ENCODE peak calls at places on chromosomes 7 and 10, in four cellular contexts. One of them, this sample, is unnamed.

GRCh38 chr7:101941481-101942383 is 124.3 kb downstream of the CUX1 start:
- DNase-seq in K562: no peak
- DNase-seq in GM12878: no peak
- DNase-seq in HepG2: no peak
- DNase-seq in this sample: no peak

GRCh38 chr10:59675812-59676211 is 33.8 kb downstream of the SLC16A9 start:
- DNase-seq in HepG2: peak; percentile 28
- DNase-seq in K562: no peak
- DNase-seq in GM12878: no peak
- DNase-seq in this sample: peak; percentile 77

GRCh38 chr7:106166651-106167342 is 54.7 kb upstream of the SYPL1 start:
- DNase-seq in GM12878: no peak
- DNase-seq in K562: peak; percentile 85
- DNase-seq in HepG2: peak; percentile 62
- DNase-seq in this sample: peak; percentile 40

GRCh38 chr7:144656960-144657359 is 178.9 kb downstream of the TPK1 start:
- DNase-seq in GM12878: no peak
- DNase-seq in HepG2: no peak
- DNase-seq in K562: no peak
- DNase-seq in this sample: no peak

GRCh38 chr10:103890194-103890658 is 27.8 kb downstream of the STN1 start:
- DNase-seq in HepG2: peak; percentile 39
- DNase-seq in K562: no peak
- DNase-seq in GM12878: no peak
- DNase-seq in this sample: no peak

GRCh38 chr10:62058476-62058875 is 157.0 kb downstream of the ARID5B start:
- DNase-seq in HepG2: no peak
- DNase-seq in K562: no peak
- DNase-seq in GM12878: no peak
- DNase-seq in this sample: no peak

GRCh38 chr10:29603516-29603915 is 31.3 kb downstream of the SVIL start:
- DNase-seq in GM12878: no peak
- DNase-seq in K562: no peak
- DNase-seq in HepG2: no peak
- DNase-seq in this sample: no peak

GRCh38 chr10:108203905-108204527 is 1039.5 kb upstream of the SORCS1 start:
- DNase-seq in K562: no peak
- DNase-seq in HepG2: no peak
- DNase-seq in GM12878: no peak
- DNase-seq in this sample: no peak

GRCh38 chr7:133047321-133047720 is 34.6 kb downstream of the CHCHD3 start:
- DNase-seq in HepG2: no peak
- DNase-seq in GM12878: no peak
- DNase-seq in K562: no peak
- DNase-seq in this sample: no peak

GRCh38 chr7:110119883-110120581 is 970.9 kb upstream of the LRRN3 start:
- DNase-seq in GM12878: no peak
- DNase-seq in K562: no peak
- DNase-seq in HepG2: no peak
- DNase-seq in this sample: no peak

GRCh38 chr10:588246-589165 is 101.0 kb downstream of the DIP2C start:
- DNase-seq in HepG2: no peak
- DNase-seq in K562: no peak
- DNase-seq in GM12878: no peak
- DNase-seq in this sample: no peak

GRCh38 chr7:2829040-2829439 is 15.1 kb downstream of the GNA12 start:
- DNase-seq in GM12878: no peak
- DNase-seq in HepG2: no peak
- DNase-seq in K562: no peak
- DNase-seq in this sample: no peak

GRCh38 chr7:29386196-29386765 is 177.4 kb upstream of the PRR15 start:
- DNase-seq in HepG2: no peak
- DNase-seq in K562: no peak
- DNase-seq in GM12878: no peak
- DNase-seq in this sample: no peak

GRCh38 chr7:137885623-137886022 is 38.8 kb upstream of the DGKI start:
- DNase-seq in HepG2: no peak
- DNase-seq in K562: no peak
- DNase-seq in GM12878: no peak
- DNase-seq in this sample: no peak

GRCh38 chr10:93465806-93466675 is 16.1 kb downstream of the MYOF start:
- DNase-seq in GM12878: no peak
- DNase-seq in HepG2: peak; percentile 18
- DNase-seq in K562: no peak
- DNase-seq in this sample: no peak

GRCh38 chr7:100570954-100571828 is 2.5 kb downstream of the SAP25 start:
- DNase-seq in HepG2: peak; percentile 80
- DNase-seq in GM12878: no peak
- DNase-seq in K562: no peak
- DNase-seq in this sample: no peak

GRCh38 chr7:5634107-5634950 is 147.1 kb downstream of the RNF216 start:
- DNase-seq in GM12878: no peak
- DNase-seq in HepG2: no peak
- DNase-seq in K562: no peak
- DNase-seq in this sample: peak; percentile 67

GRCh38 chr7:5631185-5631584 is 150.3 kb downstream of the RNF216 start:
- DNase-seq in GM12878: no peak
- DNase-seq in HepG2: no peak
- DNase-seq in K562: no peak
- DNase-seq in this sample: no peak

GRCh38 chr7:5631752-5632151 is 149.7 kb downstream of the RNF216 start:
- DNase-seq in GM12878: no peak
- DNase-seq in K562: no peak
- DNase-seq in HepG2: no peak
- DNase-seq in this sample: no peak

GRCh38 chr7:5635461-5636445 is 145.7 kb downstream of the RNF216 start:
- DNase-seq in HepG2: peak; percentile 57
- DNase-seq in K562: no peak
- DNase-seq in GM12878: no peak
- DNase-seq in this sample: no peak

GRCh38 chr7:5633161-5634106 is 148.0 kb downstream of the RNF216 start:
- DNase-seq in HepG2: no peak
- DNase-seq in K562: no peak
- DNase-seq in GM12878: no peak
- DNase-seq in this sample: no peak
- TF ChIP-seq CBFB in HepG2: no peak
- TF ChIP-seq CBFB in K562: no peak
- TF ChIP-seq CBFB in GM12878: no peak
- TF ChIP-seq CBFB in this sample: no peak

GRCh38 chr7:26619348-26619747 is 245.0 kb downstream of the SKAP2 start:
- DNase-seq in HepG2: no peak
- DNase-seq in K562: no peak
- DNase-seq in GM12878: no peak
- DNase-seq in this sample: no peak

GRCh38 chr7:26618458-26618857 is 245.9 kb downstream of the SKAP2 start:
- DNase-seq in GM12878: no peak
- DNase-seq in K562: no peak
- DNase-seq in HepG2: peak; percentile 5
- DNase-seq in this sample: no peak

GRCh38 chr7:26617066-26617465 is 247.3 kb downstream of the SKAP2 start:
- DNase-seq in GM12878: no peak
- DNase-seq in K562: no peak
- DNase-seq in HepG2: no peak
- DNase-seq in this sample: no peak

GRCh38 chr7:26620352-26620751 is 244.0 kb downstream of the SKAP2 start:
- DNase-seq in HepG2: peak; percentile 46
- DNase-seq in GM12878: no peak
- DNase-seq in K562: peak; percentile 77
- DNase-seq in this sample: peak; percentile 70

GRCh38 chr7:26618898-26619297 is 245.5 kb downstream of the SKAP2 start:
- DNase-seq in GM12878: no peak
- DNase-seq in HepG2: no peak
- DNase-seq in K562: no peak
- DNase-seq in this sample: no peak
- TF ChIP-seq CBFB in GM12878: no peak
- TF ChIP-seq CBFB in HepG2: no peak
- TF ChIP-seq CBFB in K562: no peak
- TF ChIP-seq CBFB in this sample: no peak

GRCh38 chr7:121334875-121335648 is 6.3 kb downstream of the WNT16 start:
- DNase-seq in GM12878: no peak
- DNase-seq in K562: no peak
- DNase-seq in HepG2: no peak
- DNase-seq in this sample: no peak

GRCh38 chr7:121334376-121334775 is 5.6 kb downstream of the WNT16 start:
- DNase-seq in GM12878: no peak
- DNase-seq in HepG2: no peak
- DNase-seq in K562: no peak
- DNase-seq in this sample: no peak

GRCh38 chr7:121336579-121336978 is 7.8 kb downstream of the WNT16 start:
- DNase-seq in GM12878: no peak
- DNase-seq in HepG2: no peak
- DNase-seq in K562: no peak
- DNase-seq in this sample: no peak

GRCh38 chr7:121339082-121339481 is 10.3 kb downstream of the WNT16 start:
- DNase-seq in K562: no peak
- DNase-seq in GM12878: no peak
- DNase-seq in HepG2: no peak
- DNase-seq in this sample: no peak

GRCh38 chr7:121337398-121337797 is 8.6 kb downstream of the WNT16 start:
- DNase-seq in HepG2: no peak
- DNase-seq in K562: no peak
- DNase-seq in GM12878: no peak
- DNase-seq in this sample: no peak
- TF ChIP-seq CBFB in HepG2: no peak
- TF ChIP-seq CBFB in K562: no peak
- TF ChIP-seq CBFB in GM12878: no peak
- TF ChIP-seq CBFB in this sample: no peak

GRCh38 chr7:146129997-146130396 is 13.4 kb downstream of the CNTNAP2 start:
- DNase-seq in GM12878: no peak
- DNase-seq in HepG2: no peak
- DNase-seq in K562: no peak
- DNase-seq in this sample: no peak
- TF ChIP-seq CBFB in GM12878: no peak
- TF ChIP-seq CBFB in HepG2: no peak
- TF ChIP-seq CBFB in K562: no peak
- TF ChIP-seq CBFB in this sample: no peak

GRCh38 chr7:34061175-34061574 is 155.8 kb downstream of the BMPER start:
- DNase-seq in HepG2: no peak
- DNase-seq in GM12878: no peak
- DNase-seq in K562: no peak
- DNase-seq in this sample: no peak

GRCh38 chr7:34064511-34065158 is 159.3 kb downstream of the BMPER start:
- DNase-seq in GM12878: no peak
- DNase-seq in K562: no peak
- DNase-seq in HepG2: no peak
- DNase-seq in this sample: no peak

GRCh38 chr7:34060548-34060947 is 155.2 kb downstream of the BMPER start:
- DNase-seq in GM12878: no peak
- DNase-seq in K562: no peak
- DNase-seq in HepG2: no peak
- DNase-seq in this sample: no peak

GRCh38 chr7:34062341-34062740 is 157.0 kb downstream of the BMPER start:
- DNase-seq in K562: no peak
- DNase-seq in HepG2: no peak
- DNase-seq in GM12878: no peak
- DNase-seq in this sample: no peak

DNA sequence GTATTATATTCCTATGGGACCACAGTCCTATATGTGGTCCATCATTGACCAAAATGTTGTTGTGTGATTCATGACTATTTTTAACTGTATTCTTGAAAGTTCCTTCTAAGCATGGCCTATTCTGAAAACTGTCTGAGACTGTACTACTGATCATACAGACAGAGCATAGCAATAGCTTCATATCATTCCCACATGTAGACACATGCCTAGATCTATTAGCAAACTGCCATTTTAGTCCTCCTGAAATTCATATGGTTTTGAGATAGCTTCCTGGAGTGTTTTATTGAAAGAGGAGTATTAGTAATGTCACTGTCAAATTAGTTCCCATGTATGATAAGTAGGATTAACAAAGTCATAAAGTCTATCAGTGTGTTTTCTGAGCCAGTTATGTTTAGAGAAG is 157.5 kb downstream of the BMPER start:
- DNase-seq in HepG2: no peak
- DNase-seq in K562: no peak
- DNase-seq in GM12878: no peak
- DNase-seq in this sample: no peak
- TF ChIP-seq CBFB in HepG2: no peak
- TF ChIP-seq CBFB in K562: no peak
- TF ChIP-seq CBFB in GM12878: no peak
- TF ChIP-seq CBFB in this sample: no peak

DNA sequence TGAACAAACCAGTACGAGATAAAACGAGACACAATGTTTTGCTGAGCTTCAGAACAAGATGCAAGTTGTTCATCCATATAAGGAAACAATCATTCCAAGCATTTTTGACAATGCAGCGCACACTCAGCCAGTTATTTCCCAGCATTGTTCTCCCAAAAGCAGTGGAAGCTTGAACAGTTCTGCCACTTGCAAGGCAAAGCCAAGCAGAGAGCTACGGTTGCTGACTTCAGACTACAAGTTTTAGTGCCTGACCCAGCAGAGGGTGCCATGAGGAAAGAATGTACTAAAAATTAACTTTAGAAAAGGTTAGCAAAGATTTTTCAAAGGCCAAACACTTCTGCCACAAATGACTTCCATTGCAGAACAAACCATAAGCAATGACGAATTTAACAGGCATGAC is 152.5 kb downstream of the SLC25A13 start:
- DNase-seq in GM12878: no peak
- DNase-seq in K562: no peak
- DNase-seq in HepG2: no peak
- DNase-seq in this sample: no peak
- TF ChIP-seq CBFB in GM12878: no peak
- TF ChIP-seq CBFB in K562: no peak
- TF ChIP-seq CBFB in HepG2: no peak
- TF ChIP-seq CBFB in this sample: no peak

This sample was measured in WTC11.